ENCODE peak calls at places on chromosomes 16 and 17, in eight cellular contexts. Q is T47D; B is astrocyte of the hippocampus; G is fibroblast of lung; H is GM13976; J is activated CD4-positive, CD25-positive, alpha-beta regulatory T cell; Z is stimulated activated CD8-positive, alpha-beta memory T cell treated with anti-CD3 and anti-CD28 coated beads, Interleukin-15, amount 100 ng/mL, for 48 hours; N is IMR-90. M is an unnamed sample.

GRCh38 chr16:56450275-56450889 is 750 bp downstream of the NUDT21 start:
- DNase-seq in B (peak), J (no peak), G (peak), H (no peak), N (peak), Q (no peak), Z (no peak), M (peak)

GRCh38 chr16:57134982-57135381 is 42.6 kb downstream of the CPNE2 start:
- DNase-seq in Q (peak), B (no peak), Z (no peak), N (no peak), H (no peak), G (no peak), J (no peak), M (no peak)

GRCh38 chr16:83835972-83836566 is 28.3 kb downstream of the HSBP1 start:
- DNase-seq in N (peak), H (no peak), G (peak), Q (no peak), J (no peak), Z (no peak), B (peak), M (peak)

GRCh38 chr17:49557204-49558024 is 18.3 kb upstream of the NXPH3 start:
- DNase-seq in G (peak), N (peak), J (no peak), H (peak), Q (peak), B (peak), Z (no peak), M (peak)

GRCh38 chr17:15112881-15113617 is 152.1 kb downstream of the PMP22 start:
- DNase-seq in B (no peak), J (no peak), Q (no peak), N (peak), H (no peak), Z (no peak), G (no peak), M (no peak)

GRCh38 chr17:75845058-75845711 is 981 bp upstream of the UNC13D start:
- DNase-seq in G (peak), N (peak), B (peak), Q (peak), J (peak), H (peak), Z (peak), M (peak)

GRCh38 chr17:50931003-50931878 is 65.1 kb upstream of the TOB1 start:
- DNase-seq in Q (peak), J (peak), G (peak), B (peak), Z (peak), N (peak), H (peak), M (peak)

GRCh38 chr17:3928394-3928793 is 12.1 kb upstream of the P2RX1 start:
- DNase-seq in B (no peak), H (no peak), Z (no peak), Q (no peak), G (no peak), J (no peak), N (no peak), M (no peak)

GRCh38 chr17:58249270-58250133 is 11.1 kb downstream of the LPO start:
- DNase-seq in J (peak), H (peak), B (peak), N (peak), G (peak), Z (peak), Q (peak), M (peak)

GRCh38 chr17:1055751-1056645 is 59.1 kb downstream of the TIMM22 start:
- DNase-seq in J (peak), Z (no peak), H (peak), N (peak), G (peak), B (peak), Q (peak), M (peak)

GRCh38 chr17:81097134-81097942 is 62.4 kb downstream of the BAIAP2 start:
- DNase-seq in G (peak), H (peak), J (peak), B (peak), Z (peak), N (peak), Q (no peak), M (peak)

GRCh38 chr16:78180349-78180748 is 80.9 kb downstream of the WWOX start:
- DNase-seq in B (no peak), Q (no peak), N (no peak), G (no peak), J (no peak), H (no peak), Z (no peak), M (no peak)

GRCh38 chr16:88538366-88539060 is 31.7 kb upstream of the ZC3H18 start:
- DNase-seq in N (no peak), B (no peak), G (no peak), Z (no peak), Q (no peak), H (no peak), J (no peak), M (no peak)

GRCh38 chr16:620700-621525 is 9.9 kb upstream of the WFIKKN1 start:
- DNase-seq in Z (no peak), J (no peak), Q (no peak), B (peak), N (no peak), G (no peak), H (no peak), M (no peak)

GRCh38 chr17:5915337-5915736 is 154.8 kb upstream of the WSCD1 start:
- DNase-seq in N (no peak), J (no peak), B (no peak), G (no peak), H (no peak), Z (no peak), Q (no peak), M (no peak)

GRCh38 chr16:75296606-75297005 is 45.2 kb upstream of the BCAR1 start:
- DNase-seq in B (peak), J (no peak), N (peak), G (peak), H (no peak), Z (no peak), Q (no peak), M (peak)

GRCh38 chr17:7440113-7440822 is 956 bp downstream of the FGF11 start:
- DNase-seq in N (no peak), Z (no peak), B (peak), Q (peak), G (peak), H (peak), J (no peak), M (peak)

GRCh38 chr16:10465821-10466220 is 80.0 kb downstream of the ATF7IP2 start:
- DNase-seq in B (no peak), J (no peak), N (peak), G (no peak), Q (no peak), Z (no peak), H (no peak), M (no peak)

GRCh38 chr16:21950782-21951521 is 2.2 kb upstream of the UQCRC2 start:
- DNase-seq in G (peak), J (no peak), H (peak), Z (no peak), B (peak), N (peak), Q (peak), M (peak)

GRCh38 chr16:47777191-47777590 is 316.1 kb downstream of the PHKB start:
- DNase-seq in H (no peak), G (peak), N (peak), Z (no peak), Q (no peak), B (peak), J (no peak), M (no peak)

GRCh38 chr17:41758601-41759000 is 24.2 kb upstream of the HAP1 start:
- DNase-seq in J (no peak), Z (no peak), H (no peak), B (peak), N (no peak), G (no peak), Q (no peak), M (no peak)

GRCh38 chr17:51371732-51372151 is 111.4 kb downstream of the UTP18 start:
- DNase-seq in H (peak), Z (peak), G (peak), B (peak), Q (peak), N (peak), J (peak), M (peak)

GRCh38 chr17:2393184-2393953 is 7.5 kb downstream of the MNT start:
- DNase-seq in B (peak), J (peak), H (peak), Q (peak), G (peak), N (peak), Z (peak), M (peak)

GRCh38 chr16:48503779-48504178 is 106.2 kb downstream of the N4BP1 start:
- DNase-seq in G (peak), Z (no peak), B (peak), H (no peak), N (peak), J (no peak), Q (no peak), M (no peak)

GRCh38 chr17:7477392-7478275 is 1.8 kb downstream of the ZBTB4 start:
- DNase-seq in N (peak), Z (no peak), G (peak), H (no peak), B (peak), J (peak), Q (peak), M (peak)

M was measured in endothelial cell of umbilical vein.